ENCODE peak calls at places on chromosomes 5 and 9, in ten cellular contexts. One of them, this sample, is unnamed.

GRCh38 chr9:89751081-89751855 is 146.5 kb downstream of the GADD45G start:
- DNase-seq in nephron progenitor cell: no peak
- DNase-seq in GM10248: no peak
- DNase-seq in foreskin fibroblast: no peak
- DNase-seq in HCT116: no peak
- DNase-seq in fibroblast of mammary gland: no peak
- DNase-seq in kidney: peak; percentile 32
- DNase-seq in GM12865: peak; percentile 16
- DNase-seq in heart left ventricle: no peak
- DNase-seq in OCI-LY7: no peak
- DNase-seq in this sample: no peak

GRCh38 chr9:87401681-87402080 is 96.0 kb upstream of the DAPK1 start:
- DNase-seq in nephron progenitor cell: no peak
- DNase-seq in GM10248: no peak
- DNase-seq in foreskin fibroblast: no peak
- DNase-seq in HCT116: no peak
- DNase-seq in fibroblast of mammary gland: no peak
- DNase-seq in kidney: no peak
- DNase-seq in GM12865: no peak
- DNase-seq in heart left ventricle: no peak
- DNase-seq in OCI-LY7: no peak
- DNase-seq in this sample: no peak

GRCh38 chr5:159518361-159518760 is 188.1 kb upstream of the IL12B start:
- DNase-seq in nephron progenitor cell: no peak
- DNase-seq in GM10248: no peak
- DNase-seq in foreskin fibroblast: no peak
- DNase-seq in HCT116: no peak
- DNase-seq in fibroblast of mammary gland: no peak
- DNase-seq in kidney: peak; percentile 66
- DNase-seq in GM12865: no peak
- DNase-seq in heart left ventricle: no peak
- DNase-seq in OCI-LY7: no peak
- DNase-seq in this sample: no peak

GRCh38 chr5:74648835-74649286 is 8.3 kb upstream of the ENC1 start:
- DNase-seq in nephron progenitor cell: peak; percentile 36
- DNase-seq in GM10248: peak; percentile 65
- DNase-seq in foreskin fibroblast: peak; percentile 44
- DNase-seq in HCT116: no peak
- DNase-seq in fibroblast of mammary gland: peak; percentile 69
- DNase-seq in kidney: no peak
- DNase-seq in GM12865: peak; percentile 77
- DNase-seq in heart left ventricle: no peak
- DNase-seq in OCI-LY7: peak; percentile 66
- DNase-seq in this sample: no peak

GRCh38 chr5:75588666-75589065 is 22.6 kb upstream of the ANKDD1B start:
- DNase-seq in nephron progenitor cell: no peak
- DNase-seq in GM10248: no peak
- DNase-seq in foreskin fibroblast: no peak
- DNase-seq in HCT116: no peak
- DNase-seq in fibroblast of mammary gland: peak; percentile 12
- DNase-seq in kidney: no peak
- DNase-seq in GM12865: no peak
- DNase-seq in heart left ventricle: no peak
- DNase-seq in OCI-LY7: no peak
- DNase-seq in this sample: no peak

GRCh38 chr5:1661311-1661710 is 137.6 kb upstream of the LPCAT1 start:
- DNase-seq in nephron progenitor cell: no peak
- DNase-seq in GM10248: no peak
- DNase-seq in foreskin fibroblast: no peak
- DNase-seq in HCT116: no peak
- DNase-seq in fibroblast of mammary gland: no peak
- DNase-seq in kidney: peak; percentile 44
- DNase-seq in GM12865: no peak
- DNase-seq in heart left ventricle: no peak
- DNase-seq in OCI-LY7: no peak
- DNase-seq in this sample: no peak

GRCh38 chr9:117461386-117461785 is 46.5 kb upstream of the ASTN2 start:
- DNase-seq in nephron progenitor cell: no peak
- DNase-seq in GM10248: no peak
- DNase-seq in foreskin fibroblast: no peak
- DNase-seq in HCT116: no peak
- DNase-seq in fibroblast of mammary gland: no peak
- DNase-seq in kidney: no peak
- DNase-seq in GM12865: no peak
- DNase-seq in heart left ventricle: no peak
- DNase-seq in OCI-LY7: no peak
- DNase-seq in this sample: no peak

GRCh38 chr5:179978792-179979191 is 71.1 kb upstream of the TBC1D9B start:
- DNase-seq in nephron progenitor cell: no peak
- DNase-seq in GM10248: no peak
- DNase-seq in foreskin fibroblast: no peak
- DNase-seq in HCT116: no peak
- DNase-seq in fibroblast of mammary gland: no peak
- DNase-seq in kidney: no peak
- DNase-seq in GM12865: no peak
- DNase-seq in heart left ventricle: no peak
- DNase-seq in OCI-LY7: no peak
- DNase-seq in this sample: no peak

GRCh38 chr9:90898229-90898628 is 96.6 kb downstream of the SYK start:
- DNase-seq in nephron progenitor cell: no peak
- DNase-seq in GM10248: no peak
- DNase-seq in foreskin fibroblast: no peak
- DNase-seq in HCT116: no peak
- DNase-seq in fibroblast of mammary gland: peak; percentile 17
- DNase-seq in kidney: no peak
- DNase-seq in GM12865: no peak
- DNase-seq in heart left ventricle: no peak
- DNase-seq in OCI-LY7: no peak
- DNase-seq in this sample: no peak

GRCh38 chr9:90903731-90904422 is 102.3 kb downstream of the SYK start:
- DNase-seq in nephron progenitor cell: no peak
- DNase-seq in GM10248: no peak
- DNase-seq in foreskin fibroblast: no peak
- DNase-seq in HCT116: no peak
- DNase-seq in fibroblast of mammary gland: no peak
- DNase-seq in kidney: no peak
- DNase-seq in GM12865: no peak
- DNase-seq in heart left ventricle: no peak
- DNase-seq in OCI-LY7: no peak
- DNase-seq in this sample: no peak

GRCh38 chr9:90901933-90902332 is 100.3 kb downstream of the SYK start:
- DNase-seq in nephron progenitor cell: no peak
- DNase-seq in GM10248: no peak
- DNase-seq in foreskin fibroblast: no peak
- DNase-seq in HCT116: no peak
- DNase-seq in fibroblast of mammary gland: no peak
- DNase-seq in kidney: no peak
- DNase-seq in GM12865: no peak
- DNase-seq in heart left ventricle: no peak
- DNase-seq in OCI-LY7: no peak
- DNase-seq in this sample: no peak

GRCh38 chr9:90899287-90899686 is 97.7 kb downstream of the SYK start:
- DNase-seq in nephron progenitor cell: no peak
- DNase-seq in GM10248: no peak
- DNase-seq in foreskin fibroblast: no peak
- DNase-seq in HCT116: no peak
- DNase-seq in fibroblast of mammary gland: no peak
- DNase-seq in kidney: no peak
- DNase-seq in GM12865: no peak
- DNase-seq in heart left ventricle: no peak
- DNase-seq in OCI-LY7: no peak
- DNase-seq in this sample: no peak

DNA sequence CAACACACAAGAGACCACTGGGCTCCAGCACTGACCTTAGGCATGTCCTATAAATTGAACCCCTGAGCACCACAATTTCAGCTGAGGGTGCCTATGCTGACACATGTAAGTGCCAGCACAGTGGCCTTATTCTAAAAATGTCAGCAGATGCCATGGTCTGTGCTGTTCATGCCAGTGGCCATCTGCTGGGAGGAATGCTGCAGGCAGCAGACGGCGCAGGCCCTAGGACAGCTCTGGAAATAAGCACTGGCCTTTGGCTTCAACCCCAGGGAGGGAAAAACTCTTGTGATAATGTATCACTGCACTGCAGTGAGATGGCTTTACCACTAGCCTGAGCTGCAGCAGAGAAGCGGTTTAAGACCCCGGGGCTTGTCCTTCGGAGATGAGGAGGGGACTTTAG is 98.5 kb downstream of the SYK start:
- DNase-seq in nephron progenitor cell: no peak
- DNase-seq in GM10248: no peak
- DNase-seq in foreskin fibroblast: no peak
- DNase-seq in HCT116: no peak
- DNase-seq in fibroblast of mammary gland: no peak
- DNase-seq in kidney: no peak
- DNase-seq in GM12865: no peak
- DNase-seq in heart left ventricle: peak; percentile 73
- DNase-seq in OCI-LY7: no peak
- DNase-seq in this sample: no peak
- TF ChIP-seq CTCF in nephron progenitor cell: peak; percentile 24
- TF ChIP-seq CTCF in GM10248: no peak
- TF ChIP-seq CTCF in foreskin fibroblast: no peak
- TF ChIP-seq CTCF in HCT116: no peak
- TF ChIP-seq CTCF in fibroblast of mammary gland: no peak
- TF ChIP-seq CTCF in kidney: no peak
- TF ChIP-seq CTCF in GM12865: no peak
- TF ChIP-seq CTCF in heart left ventricle: peak; percentile 53
- TF ChIP-seq CTCF in OCI-LY7: no peak
- TF ChIP-seq CTCF in this sample: peak; percentile 21

GRCh38 chr5:23740029-23740428 is 232.6 kb downstream of the PRDM9 start:
- DNase-seq in nephron progenitor cell: no peak
- DNase-seq in GM10248: no peak
- DNase-seq in foreskin fibroblast: no peak
- DNase-seq in HCT116: no peak
- DNase-seq in fibroblast of mammary gland: peak; percentile 0
- DNase-seq in kidney: no peak
- DNase-seq in GM12865: no peak
- DNase-seq in heart left ventricle: no peak
- DNase-seq in OCI-LY7: no peak
- DNase-seq in this sample: no peak

DNA sequence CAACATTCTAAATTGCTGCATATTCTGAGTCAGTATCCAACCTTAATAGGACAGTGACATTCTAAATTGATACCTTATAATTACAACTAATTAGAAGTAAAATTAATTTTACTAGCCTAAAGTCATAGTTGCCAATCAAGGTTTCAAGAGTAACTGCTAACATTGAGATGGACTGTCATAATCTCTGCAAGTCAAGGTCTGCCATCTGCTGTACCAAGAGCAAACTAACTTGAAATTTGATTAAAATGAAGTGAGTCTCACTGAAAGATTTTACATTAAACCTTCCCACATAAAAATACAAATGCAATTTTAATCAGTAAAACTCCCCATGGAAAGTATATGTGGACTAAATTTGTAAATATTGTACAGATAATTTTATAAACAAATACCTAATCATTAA is 235.3 kb downstream of the PRDM9 start:
- DNase-seq in nephron progenitor cell: no peak
- DNase-seq in GM10248: no peak
- DNase-seq in foreskin fibroblast: no peak
- DNase-seq in HCT116: no peak
- DNase-seq in fibroblast of mammary gland: peak; percentile 0
- DNase-seq in kidney: no peak
- DNase-seq in GM12865: no peak
- DNase-seq in heart left ventricle: no peak
- DNase-seq in OCI-LY7: no peak
- DNase-seq in this sample: no peak
- TF ChIP-seq CTCF in nephron progenitor cell: no peak
- TF ChIP-seq CTCF in GM10248: no peak
- TF ChIP-seq CTCF in foreskin fibroblast: no peak
- TF ChIP-seq CTCF in HCT116: no peak
- TF ChIP-seq CTCF in fibroblast of mammary gland: no peak
- TF ChIP-seq CTCF in kidney: no peak
- TF ChIP-seq CTCF in GM12865: no peak
- TF ChIP-seq CTCF in heart left ventricle: no peak
- TF ChIP-seq CTCF in OCI-LY7: no peak
- TF ChIP-seq CTCF in this sample: no peak

GRCh38 chr9:34562136-34562745 is 27.3 kb downstream of the CNTFR start:
- DNase-seq in nephron progenitor cell: no peak
- DNase-seq in GM10248: no peak
- DNase-seq in foreskin fibroblast: no peak
- DNase-seq in HCT116: no peak
- DNase-seq in fibroblast of mammary gland: peak; percentile 10
- DNase-seq in kidney: no peak
- DNase-seq in GM12865: peak; percentile 38
- DNase-seq in heart left ventricle: no peak
- DNase-seq in OCI-LY7: peak; percentile 18
- DNase-seq in this sample: no peak
- TF ChIP-seq CTCF in nephron progenitor cell: peak; percentile 63
- TF ChIP-seq CTCF in GM10248: peak; percentile 40
- TF ChIP-seq CTCF in foreskin fibroblast: peak; percentile 23
- TF ChIP-seq CTCF in HCT116: peak; percentile 86
- TF ChIP-seq CTCF in fibroblast of mammary gland: peak; percentile 69
- TF ChIP-seq CTCF in kidney: peak; percentile 34
- TF ChIP-seq CTCF in GM12865: peak; percentile 71
- TF ChIP-seq CTCF in heart left ventricle: peak; percentile 16
- TF ChIP-seq CTCF in OCI-LY7: peak; percentile 84
- TF ChIP-seq CTCF in this sample: peak; percentile 72

DNA sequence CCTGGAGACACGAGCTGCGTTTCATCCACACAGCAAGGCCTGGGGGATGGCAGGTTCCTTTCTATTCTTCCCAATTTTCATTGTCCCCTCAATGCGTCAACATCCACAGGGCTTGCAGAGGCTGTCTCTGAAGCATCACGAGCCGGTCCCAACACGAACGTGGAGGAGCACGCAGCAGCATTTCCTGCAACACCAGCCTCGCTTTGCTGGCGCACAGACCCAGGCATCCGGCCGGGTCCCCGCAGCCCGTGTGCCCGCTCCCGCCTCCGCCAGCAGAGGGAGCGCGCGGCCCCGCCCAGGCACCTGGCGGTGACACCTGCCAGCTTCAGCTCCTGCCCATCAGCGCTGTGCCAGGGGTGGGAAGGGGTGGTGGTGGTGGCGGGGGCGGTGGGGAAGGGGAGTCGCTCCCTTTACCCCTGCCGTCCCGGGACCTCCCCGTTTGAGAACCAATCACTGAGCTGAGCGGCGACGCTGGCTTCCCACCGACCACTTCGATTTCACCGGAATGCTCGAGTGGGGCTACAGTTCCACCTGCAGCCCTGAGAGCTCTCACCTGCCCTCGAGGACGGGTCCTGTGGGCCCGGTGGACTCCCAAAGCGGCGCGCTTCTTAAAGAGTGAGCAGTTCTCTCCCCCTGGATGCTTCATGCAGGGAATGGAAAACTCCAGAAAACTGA is 464.5 kb downstream of the ICE1 start:
- DNase-seq in nephron progenitor cell: peak; percentile 58
- DNase-seq in GM10248: peak; percentile 79
- DNase-seq in foreskin fibroblast: no peak
- DNase-seq in HCT116: no peak
- DNase-seq in fibroblast of mammary gland: no peak
- DNase-seq in kidney: no peak
- DNase-seq in GM12865: peak; percentile 56
- DNase-seq in heart left ventricle: peak; percentile 25
- DNase-seq in OCI-LY7: peak; percentile 51
- DNase-seq in this sample: peak; percentile 14
- TF ChIP-seq CTCF in nephron progenitor cell: peak; percentile 62
- TF ChIP-seq CTCF in GM10248: peak; percentile 73
- TF ChIP-seq CTCF in foreskin fibroblast: no peak
- TF ChIP-seq CTCF in HCT116: peak; percentile 31
- TF ChIP-seq CTCF in fibroblast of mammary gland: no peak
- TF ChIP-seq CTCF in kidney: peak; percentile 59
- TF ChIP-seq CTCF in GM12865: peak; percentile 87
- TF ChIP-seq CTCF in heart left ventricle: peak; percentile 46
- TF ChIP-seq CTCF in OCI-LY7: peak; percentile 78
- TF ChIP-seq CTCF in this sample: peak; percentile 73